ENCODE peak calls at places on chromosomes 1 and 21, in eight cellular contexts. One of them, this sample, is unnamed.

GRCh38 chr1:38527373-38527966 is 332.1 kb downstream of the RRAGC start:
- DNase-seq in right atrium auricular region: no peak
- DNase-seq in pancreas: no peak
- DNase-seq in prostate gland: peak; percentile 68
- DNase-seq in upper lobe of left lung: no peak
- DNase-seq in effector memory CD4-positive, alpha-beta T cell: peak; percentile 11
- DNase-seq in SJSA1: no peak
- DNase-seq in endodermal cell: no peak
- DNase-seq in this sample: no peak

GRCh38 chr1:174232761-174233160 is 73.4 kb downstream of the RABGAP1L start:
- DNase-seq in right atrium auricular region: no peak
- DNase-seq in pancreas: no peak
- DNase-seq in prostate gland: no peak
- DNase-seq in upper lobe of left lung: no peak
- DNase-seq in effector memory CD4-positive, alpha-beta T cell: no peak
- DNase-seq in SJSA1: no peak
- DNase-seq in endodermal cell: no peak
- DNase-seq in this sample: no peak

GRCh38 chr1:57621776-57622175 is 197.9 kb upstream of the DAB1 start:
- DNase-seq in right atrium auricular region: no peak
- DNase-seq in pancreas: no peak
- DNase-seq in prostate gland: no peak
- DNase-seq in upper lobe of left lung: no peak
- DNase-seq in effector memory CD4-positive, alpha-beta T cell: no peak
- DNase-seq in SJSA1: no peak
- DNase-seq in endodermal cell: no peak
- DNase-seq in this sample: no peak

GRCh38 chr1:107776898-107777663 is 187.9 kb downstream of the VAV3 start:
- DNase-seq in right atrium auricular region: no peak
- DNase-seq in pancreas: no peak
- DNase-seq in prostate gland: no peak
- DNase-seq in upper lobe of left lung: no peak
- DNase-seq in effector memory CD4-positive, alpha-beta T cell: no peak
- DNase-seq in SJSA1: no peak
- DNase-seq in endodermal cell: no peak
- DNase-seq in this sample: peak; percentile 55

GRCh38 chr21:33412832-33413519 is 9.8 kb downstream of the IFNGR2 start:
- DNase-seq in right atrium auricular region: no peak
- DNase-seq in pancreas: no peak
- DNase-seq in prostate gland: no peak
- DNase-seq in upper lobe of left lung: no peak
- DNase-seq in effector memory CD4-positive, alpha-beta T cell: no peak
- DNase-seq in SJSA1: no peak
- DNase-seq in endodermal cell: peak; percentile 78
- DNase-seq in this sample: no peak

GRCh38 chr1:20485527-20486456 is at the start of gene CAMK2N1:
- DNase-seq in right atrium auricular region: no peak
- DNase-seq in pancreas: peak; percentile 65
- DNase-seq in prostate gland: peak; percentile 39
- DNase-seq in upper lobe of left lung: peak; percentile 94
- DNase-seq in effector memory CD4-positive, alpha-beta T cell: peak; percentile 36
- DNase-seq in SJSA1: peak; percentile 59
- DNase-seq in endodermal cell: peak; percentile 82
- DNase-seq in this sample: peak; percentile 69

GRCh38 chr1:7128293-7128692 is 343.0 kb downstream of the CAMTA1 start:
- DNase-seq in right atrium auricular region: no peak
- DNase-seq in pancreas: no peak
- DNase-seq in prostate gland: no peak
- DNase-seq in upper lobe of left lung: no peak
- DNase-seq in effector memory CD4-positive, alpha-beta T cell: no peak
- DNase-seq in SJSA1: no peak
- DNase-seq in endodermal cell: no peak
- DNase-seq in this sample: no peak

GRCh38 chr1:89697397-89697796 is 64.5 kb downstream of the LRRC8C start:
- DNase-seq in right atrium auricular region: no peak
- DNase-seq in pancreas: no peak
- DNase-seq in prostate gland: no peak
- DNase-seq in upper lobe of left lung: no peak
- DNase-seq in effector memory CD4-positive, alpha-beta T cell: no peak
- DNase-seq in SJSA1: no peak
- DNase-seq in endodermal cell: no peak
- DNase-seq in this sample: no peak

GRCh38 chr1:4306559-4307467 is 347.6 kb upstream of the AJAP1 start:
- DNase-seq in right atrium auricular region: no peak
- DNase-seq in pancreas: no peak
- DNase-seq in prostate gland: no peak
- DNase-seq in upper lobe of left lung: no peak
- DNase-seq in effector memory CD4-positive, alpha-beta T cell: no peak
- DNase-seq in SJSA1: no peak
- DNase-seq in endodermal cell: peak; percentile 24
- DNase-seq in this sample: no peak

GRCh38 chr1:93196591-93196990 is 16.1 kb downstream of the CCDC18 start:
- DNase-seq in right atrium auricular region: no peak
- DNase-seq in pancreas: no peak
- DNase-seq in prostate gland: no peak
- DNase-seq in upper lobe of left lung: no peak
- DNase-seq in effector memory CD4-positive, alpha-beta T cell: no peak
- DNase-seq in SJSA1: no peak
- DNase-seq in endodermal cell: no peak
- DNase-seq in this sample: no peak

DNA sequence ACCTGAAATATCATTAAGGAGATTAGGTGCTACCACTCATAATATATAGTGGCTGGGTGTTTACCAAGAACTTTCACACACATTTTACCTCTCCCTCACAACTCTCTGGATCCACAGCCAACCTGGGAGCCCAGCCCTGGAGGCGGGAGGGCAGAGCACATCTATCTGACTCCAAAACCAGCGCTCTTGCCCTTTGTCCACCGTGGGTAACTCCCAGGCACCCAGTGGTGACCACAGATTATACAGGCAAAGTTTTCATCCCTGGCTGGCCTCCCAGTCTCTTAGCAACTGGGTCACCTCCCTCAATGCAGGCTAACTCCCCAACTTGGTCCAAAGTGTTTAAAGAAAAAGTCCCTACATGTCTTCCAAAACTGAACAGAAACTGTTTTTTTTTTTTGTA is 2.4 kb downstream of the PAQR7 start:
- DNase-seq in right atrium auricular region: no peak
- DNase-seq in pancreas: no peak
- DNase-seq in prostate gland: no peak
- DNase-seq in upper lobe of left lung: no peak
- DNase-seq in effector memory CD4-positive, alpha-beta T cell: no peak
- DNase-seq in SJSA1: no peak
- DNase-seq in endodermal cell: no peak
- DNase-seq in this sample: no peak
- H3K36me3 ChIP-seq in right atrium auricular region: no peaks in the 10 kb centered on the region
- H3K36me3 ChIP-seq in pancreas: no peaks in the 10 kb centered on the region
- H3K36me3 ChIP-seq in prostate gland: no peaks in the 10 kb centered on the region
- H3K36me3 ChIP-seq in upper lobe of left lung: no peaks in the 10 kb centered on the region
- H3K36me3 ChIP-seq in effector memory CD4-positive, alpha-beta T cell: no peaks in the 10 kb centered on the region
- H3K36me3 ChIP-seq in SJSA1: no peaks in the 10 kb centered on the region
- H3K36me3 ChIP-seq in endodermal cell: peaks cover 8% of the 10 kb centered on the region
- H3K36me3 ChIP-seq in this sample: no peaks in the 10 kb centered on the region

GRCh38 chr1:29986986-29987385 is 736.4 kb downstream of the MATN1 start:
- DNase-seq in right atrium auricular region: peak; percentile 57
- DNase-seq in pancreas: no peak
- DNase-seq in prostate gland: no peak
- DNase-seq in upper lobe of left lung: no peak
- DNase-seq in effector memory CD4-positive, alpha-beta T cell: no peak
- DNase-seq in SJSA1: no peak
- DNase-seq in endodermal cell: peak; percentile 67
- DNase-seq in this sample: no peak

GRCh38 chr1:29985376-29985945 is 737.9 kb downstream of the MATN1 start:
- DNase-seq in right atrium auricular region: peak; percentile 53
- DNase-seq in pancreas: no peak
- DNase-seq in prostate gland: no peak
- DNase-seq in upper lobe of left lung: no peak
- DNase-seq in effector memory CD4-positive, alpha-beta T cell: no peak
- DNase-seq in SJSA1: no peak
- DNase-seq in endodermal cell: no peak
- DNase-seq in this sample: no peak

GRCh38 chr1:29983366-29983765 is 740.0 kb downstream of the MATN1 start:
- DNase-seq in right atrium auricular region: peak; percentile 32
- DNase-seq in pancreas: no peak
- DNase-seq in prostate gland: no peak
- DNase-seq in upper lobe of left lung: no peak
- DNase-seq in effector memory CD4-positive, alpha-beta T cell: no peak
- DNase-seq in SJSA1: no peak
- DNase-seq in endodermal cell: peak; percentile 38
- DNase-seq in this sample: no peak

GRCh38 chr1:29984107-29984506 is 739.3 kb downstream of the MATN1 start:
- DNase-seq in right atrium auricular region: peak; percentile 52
- DNase-seq in pancreas: no peak
- DNase-seq in prostate gland: no peak
- DNase-seq in upper lobe of left lung: no peak
- DNase-seq in effector memory CD4-positive, alpha-beta T cell: no peak
- DNase-seq in SJSA1: no peak
- DNase-seq in endodermal cell: peak; percentile 16
- DNase-seq in this sample: no peak

DNA sequence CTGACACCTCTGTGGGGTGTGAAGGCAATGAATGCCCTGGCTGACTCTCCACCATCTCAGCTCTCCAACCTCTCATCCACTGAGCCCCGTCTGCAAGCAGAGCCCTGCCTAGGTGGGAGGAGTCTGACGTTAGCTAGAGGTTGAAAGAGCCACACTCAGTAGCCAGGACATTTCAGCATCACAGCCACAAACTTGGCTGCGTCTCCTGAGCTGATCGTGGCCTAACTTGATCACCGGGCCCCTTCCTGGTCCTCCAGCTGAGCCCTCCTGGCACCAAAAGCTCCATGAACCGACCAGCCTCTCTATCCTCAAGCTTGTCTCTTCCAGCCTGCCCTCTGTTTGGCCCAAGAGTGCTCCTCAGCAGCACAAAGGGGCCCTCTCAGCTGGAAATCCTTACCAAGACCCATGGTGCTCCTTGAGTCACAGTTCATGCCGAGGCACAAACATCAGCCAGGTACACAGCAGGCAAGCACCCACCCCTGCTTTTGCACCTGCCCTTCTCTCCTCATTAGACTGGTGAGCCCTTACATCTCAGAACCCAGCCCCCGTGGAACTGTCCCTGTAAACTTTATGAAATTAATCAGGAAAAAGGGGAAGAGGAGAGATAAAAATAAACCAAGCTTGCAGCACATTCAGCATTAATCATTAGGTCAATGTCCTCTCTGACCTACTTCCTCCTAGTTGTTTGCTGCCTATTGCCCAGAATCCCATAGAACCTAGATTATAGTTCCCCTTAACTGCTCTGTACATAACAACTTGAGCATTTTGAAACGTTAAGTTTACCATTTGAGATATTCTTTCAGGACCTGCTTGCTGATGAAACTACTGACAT is 738.6 kb downstream of the MATN1 start:
- DNase-seq in right atrium auricular region: peak; percentile 54
- DNase-seq in pancreas: no peak
- DNase-seq in prostate gland: no peak
- DNase-seq in upper lobe of left lung: no peak
- DNase-seq in effector memory CD4-positive, alpha-beta T cell: no peak
- DNase-seq in SJSA1: no peak
- DNase-seq in endodermal cell: peak; percentile 76
- DNase-seq in this sample: no peak
- H3K27ac ChIP-seq in right atrium auricular region: peak overlapping the region; percentile 9
- H3K27ac ChIP-seq in pancreas: no peak overlapping the region
- H3K27ac ChIP-seq in prostate gland: no peak overlapping the region
- H3K27ac ChIP-seq in upper lobe of left lung: peak overlapping the region; percentile 74
- H3K27ac ChIP-seq in effector memory CD4-positive, alpha-beta T cell: no peak overlapping the region
- H3K27ac ChIP-seq in SJSA1: no peak overlapping the region
- H3K27ac ChIP-seq in endodermal cell: peak overlapping the region; percentile 70
- H3K27ac ChIP-seq in this sample: no peak overlapping the region

GRCh38 chr1:21759818-21760217 is 23.1 kb downstream of the USP48 start:
- DNase-seq in right atrium auricular region: no peak
- DNase-seq in pancreas: no peak
- DNase-seq in prostate gland: no peak
- DNase-seq in upper lobe of left lung: no peak
- DNase-seq in effector memory CD4-positive, alpha-beta T cell: no peak
- DNase-seq in SJSA1: no peak
- DNase-seq in endodermal cell: no peak
- DNase-seq in this sample: no peak
- H3K4me1 ChIP-seq in right atrium auricular region: peaks cover 27% of the 10 kb centered on the region
- H3K4me1 ChIP-seq in pancreas: peaks cover 12% of the 10 kb centered on the region
- H3K4me1 ChIP-seq in prostate gland: no peaks in the 10 kb centered on the region
- H3K4me1 ChIP-seq in upper lobe of left lung: peaks cover 23% of the 10 kb centered on the region
- H3K4me1 ChIP-seq in effector memory CD4-positive, alpha-beta T cell: no peaks in the 10 kb centered on the region
- H3K4me1 ChIP-seq in SJSA1: peaks cover 10% of the 10 kb centered on the region
- H3K4me1 ChIP-seq in endodermal cell: peaks cover 2% of the 10 kb centered on the region
- H3K4me1 ChIP-seq in this sample: peaks cover 2% of the 10 kb centered on the region

GRCh38 chr1:35901235-35901634 is 18.2 kb downstream of the AGO1 start:
- DNase-seq in right atrium auricular region: no peak
- DNase-seq in pancreas: no peak
- DNase-seq in prostate gland: peak; percentile 65
- DNase-seq in upper lobe of left lung: no peak
- DNase-seq in effector memory CD4-positive, alpha-beta T cell: no peak
- DNase-seq in SJSA1: no peak
- DNase-seq in endodermal cell: no peak
- DNase-seq in this sample: no peak

GRCh38 chr1:35899941-35900340 is 16.9 kb downstream of the AGO1 start:
- DNase-seq in right atrium auricular region: no peak
- DNase-seq in pancreas: no peak
- DNase-seq in prostate gland: no peak
- DNase-seq in upper lobe of left lung: no peak
- DNase-seq in effector memory CD4-positive, alpha-beta T cell: no peak
- DNase-seq in SJSA1: no peak
- DNase-seq in endodermal cell: no peak
- DNase-seq in this sample: no peak

DNA sequence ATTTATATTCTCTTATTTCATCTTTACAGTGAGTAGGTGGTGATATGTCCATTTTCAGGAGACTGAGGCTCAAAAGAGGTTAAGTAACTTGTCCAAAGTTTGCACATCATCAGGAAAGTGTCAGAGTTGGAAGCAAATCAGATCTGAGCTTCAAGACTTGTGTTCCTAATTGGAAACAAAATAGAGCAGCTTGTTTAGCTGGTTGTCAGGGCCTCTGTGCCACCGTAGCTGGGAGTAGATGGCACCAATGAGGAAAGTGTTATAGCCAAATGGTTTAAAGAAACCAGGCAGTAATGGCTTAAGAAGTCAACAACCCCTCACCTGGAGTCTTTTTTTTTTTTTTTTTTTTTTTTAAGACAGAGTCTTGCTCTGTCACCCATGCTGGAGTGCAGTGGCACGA is 19.7 kb downstream of the AGO1 start:
- DNase-seq in right atrium auricular region: no peak
- DNase-seq in pancreas: no peak
- DNase-seq in prostate gland: no peak
- DNase-seq in upper lobe of left lung: no peak
- DNase-seq in effector memory CD4-positive, alpha-beta T cell: no peak
- DNase-seq in SJSA1: no peak
- DNase-seq in endodermal cell: no peak
- DNase-seq in this sample: no peak
- H3K36me3 ChIP-seq in right atrium auricular region: peaks cover 62% of the 10 kb centered on the region
- H3K36me3 ChIP-seq in pancreas: peaks cover 37% of the 10 kb centered on the region
- H3K36me3 ChIP-seq in prostate gland: no peaks in the 10 kb centered on the region
- H3K36me3 ChIP-seq in upper lobe of left lung: peaks cover 15% of the 10 kb centered on the region
- H3K36me3 ChIP-seq in effector memory CD4-positive, alpha-beta T cell: peaks cover 45% of the 10 kb centered on the region
- H3K36me3 ChIP-seq in SJSA1: peaks cover 10% of the 10 kb centered on the region
- H3K36me3 ChIP-seq in endodermal cell: peaks cover 76% of the 10 kb centered on the region
- H3K36me3 ChIP-seq in this sample: peaks cover 15% of the 10 kb centered on the region

GRCh38 chr1:154931940-154932487 is 4.5 kb downstream of the PMVK start:
- DNase-seq in right atrium auricular region: no peak
- DNase-seq in pancreas: peak; percentile 66
- DNase-seq in prostate gland: peak; percentile 55
- DNase-seq in upper lobe of left lung: peak; percentile 78
- DNase-seq in effector memory CD4-positive, alpha-beta T cell: no peak
- DNase-seq in SJSA1: no peak
- DNase-seq in endodermal cell: no peak
- DNase-seq in this sample: no peak
- H3K27ac ChIP-seq in right atrium auricular region: no peak overlapping the region
- H3K27ac ChIP-seq in pancreas: no peak overlapping the region
- H3K27ac ChIP-seq in prostate gland: peak overlapping the region; percentile 41
- H3K27ac ChIP-seq in upper lobe of left lung: peak overlapping the region; percentile 65
- H3K27ac ChIP-seq in effector memory CD4-positive, alpha-beta T cell: no peak overlapping the region
- H3K27ac ChIP-seq in SJSA1: no peak overlapping the region
- H3K27ac ChIP-seq in endodermal cell: no peak overlapping the region
- H3K27ac ChIP-seq in this sample: no peak overlapping the region

This sample was measured in SJCRH30.